ENCODE peak calls at places on chromosomes 12 and 14, in eight cellular contexts. One of them, this sample, is unnamed.

GRCh38 chr14:88505621-88506020 is 49.2 kb downstream of the PTPN21 start:
- DNase-seq in fibroblast of the aortic adventitia: no peak
- DNase-seq in kidney epithelial cell: no peak
- DNase-seq in fibroblast of mammary gland: no peak
- DNase-seq in lower leg skin: no peak
- DNase-seq in fibroblast of pulmonary artery: no peak
- DNase-seq in Peyer's patch: no peak
- DNase-seq in tibial nerve: no peak
- DNase-seq in this sample: no peak

GRCh38 chr12:46177020-46177419 is 91.8 kb downstream of the SLC38A1 start:
- DNase-seq in fibroblast of the aortic adventitia: no peak
- DNase-seq in kidney epithelial cell: no peak
- DNase-seq in fibroblast of mammary gland: no peak
- DNase-seq in lower leg skin: no peak
- DNase-seq in fibroblast of pulmonary artery: no peak
- DNase-seq in Peyer's patch: no peak
- DNase-seq in tibial nerve: no peak
- DNase-seq in this sample: no peak

GRCh38 chr14:106372870-106373657 is 846.7 kb downstream of the TMEM121 start:
- DNase-seq in fibroblast of the aortic adventitia: no peak
- DNase-seq in kidney epithelial cell: no peak
- DNase-seq in fibroblast of mammary gland: no peak
- DNase-seq in lower leg skin: peak; percentile 18
- DNase-seq in fibroblast of pulmonary artery: no peak
- DNase-seq in Peyer's patch: peak; percentile 88
- DNase-seq in tibial nerve: no peak
- DNase-seq in this sample: no peak

GRCh38 chr12:88562846-88563582 is 17.3 kb downstream of the KITLG start:
- DNase-seq in fibroblast of the aortic adventitia: peak; percentile 84
- DNase-seq in kidney epithelial cell: no peak
- DNase-seq in fibroblast of mammary gland: peak; percentile 76
- DNase-seq in lower leg skin: no peak
- DNase-seq in fibroblast of pulmonary artery: peak; percentile 52
- DNase-seq in Peyer's patch: no peak
- DNase-seq in tibial nerve: no peak
- DNase-seq in this sample: no peak

GRCh38 chr12:121129705-121130147 is 3.0 kb upstream of the P2RX7 start:
- DNase-seq in fibroblast of the aortic adventitia: no peak
- DNase-seq in kidney epithelial cell: no peak
- DNase-seq in fibroblast of mammary gland: no peak
- DNase-seq in lower leg skin: no peak
- DNase-seq in fibroblast of pulmonary artery: no peak
- DNase-seq in Peyer's patch: no peak
- DNase-seq in tibial nerve: no peak
- DNase-seq in this sample: no peak

GRCh38 chr12:124699878-124700277 is 132.5 kb upstream of the NCOR2 start:
- DNase-seq in fibroblast of the aortic adventitia: no peak
- DNase-seq in kidney epithelial cell: no peak
- DNase-seq in fibroblast of mammary gland: no peak
- DNase-seq in lower leg skin: no peak
- DNase-seq in fibroblast of pulmonary artery: no peak
- DNase-seq in Peyer's patch: no peak
- DNase-seq in tibial nerve: no peak
- DNase-seq in this sample: no peak

GRCh38 chr14:97337267-97337666 is 540.1 kb downstream of the VRK1 start:
- DNase-seq in fibroblast of the aortic adventitia: no peak
- DNase-seq in kidney epithelial cell: no peak
- DNase-seq in fibroblast of mammary gland: no peak
- DNase-seq in lower leg skin: no peak
- DNase-seq in fibroblast of pulmonary artery: no peak
- DNase-seq in Peyer's patch: no peak
- DNase-seq in tibial nerve: no peak
- DNase-seq in this sample: no peak

GRCh38 chr14:70567791-70568190 is 32.7 kb downstream of the MED6 start:
- DNase-seq in fibroblast of the aortic adventitia: peak; percentile 18
- DNase-seq in kidney epithelial cell: no peak
- DNase-seq in fibroblast of mammary gland: peak; percentile 42
- DNase-seq in lower leg skin: no peak
- DNase-seq in fibroblast of pulmonary artery: peak; percentile 53
- DNase-seq in Peyer's patch: no peak
- DNase-seq in tibial nerve: no peak
- DNase-seq in this sample: no peak

GRCh38 chr14:66508846-66509621 is 1.1 kb downstream of the GPHN start:
- DNase-seq in fibroblast of the aortic adventitia: peak; percentile 39
- DNase-seq in kidney epithelial cell: no peak
- DNase-seq in fibroblast of mammary gland: peak; percentile 21
- DNase-seq in lower leg skin: peak; percentile 22
- DNase-seq in fibroblast of pulmonary artery: peak; percentile 25
- DNase-seq in Peyer's patch: peak; percentile 26
- DNase-seq in tibial nerve: peak; percentile 27
- DNase-seq in this sample: no peak

GRCh38 chr12:6097384-6097783 is 27.1 kb downstream of the VWF start:
- DNase-seq in fibroblast of the aortic adventitia: peak; percentile 47
- DNase-seq in kidney epithelial cell: no peak
- DNase-seq in fibroblast of mammary gland: peak; percentile 87
- DNase-seq in lower leg skin: no peak
- DNase-seq in fibroblast of pulmonary artery: no peak
- DNase-seq in Peyer's patch: no peak
- DNase-seq in tibial nerve: no peak
- DNase-seq in this sample: no peak

GRCh38 chr12:50184261-50184660 is 17.1 kb upstream of the CERS5 start:
- DNase-seq in fibroblast of the aortic adventitia: no peak
- DNase-seq in kidney epithelial cell: no peak
- DNase-seq in fibroblast of mammary gland: no peak
- DNase-seq in lower leg skin: no peak
- DNase-seq in fibroblast of pulmonary artery: no peak
- DNase-seq in Peyer's patch: no peak
- DNase-seq in tibial nerve: no peak
- DNase-seq in this sample: no peak

GRCh38 chr12:50187084-50187900 is 20.1 kb upstream of the CERS5 start:
- DNase-seq in fibroblast of the aortic adventitia: peak; percentile 93
- DNase-seq in kidney epithelial cell: no peak
- DNase-seq in fibroblast of mammary gland: peak; percentile 83
- DNase-seq in lower leg skin: no peak
- DNase-seq in fibroblast of pulmonary artery: peak; percentile 91
- DNase-seq in Peyer's patch: no peak
- DNase-seq in tibial nerve: no peak
- DNase-seq in this sample: no peak

GRCh38 chr12:50186667-50187066 is 19.5 kb upstream of the CERS5 start:
- DNase-seq in fibroblast of the aortic adventitia: peak; percentile 68
- DNase-seq in kidney epithelial cell: no peak
- DNase-seq in fibroblast of mammary gland: peak; percentile 49
- DNase-seq in lower leg skin: no peak
- DNase-seq in fibroblast of pulmonary artery: no peak
- DNase-seq in Peyer's patch: no peak
- DNase-seq in tibial nerve: no peak
- DNase-seq in this sample: no peak

GRCh38 chr12:50185975-50186663 is 18.9 kb upstream of the CERS5 start:
- DNase-seq in fibroblast of the aortic adventitia: peak; percentile 85
- DNase-seq in kidney epithelial cell: no peak
- DNase-seq in fibroblast of mammary gland: no peak
- DNase-seq in lower leg skin: no peak
- DNase-seq in fibroblast of pulmonary artery: peak; percentile 67
- DNase-seq in Peyer's patch: no peak
- DNase-seq in tibial nerve: no peak
- DNase-seq in this sample: no peak

DNA sequence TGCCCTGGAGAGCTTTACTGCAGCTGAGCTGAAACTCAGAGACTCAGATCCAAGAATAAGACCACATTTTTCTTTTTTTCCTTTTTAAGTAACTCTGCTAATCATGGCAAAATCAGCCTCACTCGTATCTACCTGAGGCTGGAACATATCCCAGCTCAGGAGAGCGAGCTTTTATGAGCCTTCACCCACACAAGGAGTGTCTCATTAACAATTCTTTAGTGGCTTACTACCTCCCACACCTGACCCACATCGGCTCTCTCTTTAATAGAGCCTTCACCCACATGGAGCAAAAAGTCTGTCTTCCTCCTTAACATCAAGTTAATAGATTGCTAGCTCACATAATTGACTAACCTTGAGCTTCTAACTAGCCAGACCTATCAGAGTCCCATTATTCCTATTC is 18.3 kb upstream of the CERS5 start:
- DNase-seq in fibroblast of the aortic adventitia: no peak
- DNase-seq in kidney epithelial cell: no peak
- DNase-seq in fibroblast of mammary gland: no peak
- DNase-seq in lower leg skin: no peak
- DNase-seq in fibroblast of pulmonary artery: no peak
- DNase-seq in Peyer's patch: no peak
- DNase-seq in tibial nerve: no peak
- DNase-seq in this sample: no peak
- H3K4me3 ChIP-seq in fibroblast of the aortic adventitia: no peak overlapping the region
- H3K4me3 ChIP-seq in kidney epithelial cell: no peak overlapping the region
- H3K4me3 ChIP-seq in fibroblast of mammary gland: no peak overlapping the region
- H3K4me3 ChIP-seq in lower leg skin: no peak overlapping the region
- H3K4me3 ChIP-seq in fibroblast of pulmonary artery: no peak overlapping the region
- H3K4me3 ChIP-seq in Peyer's patch: no peak overlapping the region
- H3K4me3 ChIP-seq in tibial nerve: no peak overlapping the region
- H3K4me3 ChIP-seq in this sample: no peak overlapping the region

GRCh38 chr12:31119531-31120211 is 46.0 kb downstream of the DDX11 start:
- DNase-seq in fibroblast of the aortic adventitia: no peak
- DNase-seq in kidney epithelial cell: no peak
- DNase-seq in fibroblast of mammary gland: no peak
- DNase-seq in lower leg skin: no peak
- DNase-seq in fibroblast of pulmonary artery: no peak
- DNase-seq in Peyer's patch: peak; percentile 24
- DNase-seq in tibial nerve: no peak
- DNase-seq in this sample: no peak

GRCh38 chr12:31118831-31119530 is 45.3 kb downstream of the DDX11 start:
- DNase-seq in fibroblast of the aortic adventitia: no peak
- DNase-seq in kidney epithelial cell: no peak
- DNase-seq in fibroblast of mammary gland: no peak
- DNase-seq in lower leg skin: no peak
- DNase-seq in fibroblast of pulmonary artery: no peak
- DNase-seq in Peyer's patch: peak; percentile 52
- DNase-seq in tibial nerve: no peak
- DNase-seq in this sample: no peak

GRCh38 chr12:31120392-31121008 is 46.8 kb downstream of the DDX11 start:
- DNase-seq in fibroblast of the aortic adventitia: no peak
- DNase-seq in kidney epithelial cell: no peak
- DNase-seq in fibroblast of mammary gland: no peak
- DNase-seq in lower leg skin: no peak
- DNase-seq in fibroblast of pulmonary artery: no peak
- DNase-seq in Peyer's patch: no peak
- DNase-seq in tibial nerve: no peak
- DNase-seq in this sample: no peak

GRCh38 chr12:31118347-31118830 is 44.7 kb downstream of the DDX11 start:
- DNase-seq in fibroblast of the aortic adventitia: no peak
- DNase-seq in kidney epithelial cell: no peak
- DNase-seq in fibroblast of mammary gland: no peak
- DNase-seq in lower leg skin: no peak
- DNase-seq in fibroblast of pulmonary artery: no peak
- DNase-seq in Peyer's patch: peak; percentile 28
- DNase-seq in tibial nerve: no peak
- DNase-seq in this sample: no peak

DNA sequence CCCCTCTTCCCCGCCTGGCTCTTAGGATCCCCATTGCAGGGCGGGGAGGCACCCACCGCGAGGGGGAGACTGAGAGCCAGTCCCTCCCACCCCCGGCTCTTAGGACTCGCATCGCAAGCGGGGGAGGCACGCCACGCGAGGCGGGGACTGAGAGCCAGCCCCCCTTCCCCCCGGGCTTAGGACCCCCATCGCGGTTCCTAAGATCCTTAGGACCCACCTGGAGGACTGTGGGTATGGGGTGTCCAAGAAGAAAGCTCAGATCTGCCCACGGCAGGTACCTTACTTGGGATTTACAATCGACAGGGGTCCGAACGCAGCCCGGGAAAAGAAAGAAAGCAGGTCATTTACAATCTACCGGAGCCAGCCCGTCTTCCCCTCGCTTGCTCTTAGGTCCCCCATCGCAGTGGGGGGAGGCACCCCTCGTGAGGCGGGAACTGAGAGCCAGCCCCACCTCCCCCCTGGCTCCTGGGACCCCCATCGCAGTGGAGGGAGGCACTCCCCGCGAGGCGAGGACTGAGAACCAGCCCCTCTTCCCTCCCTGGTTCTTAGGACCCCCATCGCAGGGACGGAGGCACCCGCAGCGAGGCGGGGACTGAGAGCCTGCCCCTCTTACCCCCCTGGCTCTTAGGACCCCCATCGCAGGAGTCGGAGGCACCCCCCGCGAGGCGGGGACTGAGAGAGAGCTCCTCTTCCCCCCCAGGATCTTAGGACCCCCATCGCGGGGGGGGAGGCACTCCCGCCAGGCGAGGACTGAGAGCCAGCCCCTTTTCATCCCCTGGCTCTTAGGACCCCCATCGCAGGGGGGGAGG is 43.7 kb downstream of the DDX11 start:
- DNase-seq in fibroblast of the aortic adventitia: no peak
- DNase-seq in kidney epithelial cell: no peak
- DNase-seq in fibroblast of mammary gland: peak; percentile 10
- DNase-seq in lower leg skin: no peak
- DNase-seq in fibroblast of pulmonary artery: no peak
- DNase-seq in Peyer's patch: peak; percentile 40
- DNase-seq in tibial nerve: no peak
- DNase-seq in this sample: no peak
- H3K4me3 ChIP-seq in fibroblast of the aortic adventitia: peak overlapping the region; percentile 39
- H3K4me3 ChIP-seq in kidney epithelial cell: peak overlapping the region; percentile 40
- H3K4me3 ChIP-seq in fibroblast of mammary gland: peak overlapping the region; percentile 2
- H3K4me3 ChIP-seq in lower leg skin: peak overlapping the region; percentile 14
- H3K4me3 ChIP-seq in fibroblast of pulmonary artery: peak overlapping the region; percentile 38
- H3K4me3 ChIP-seq in Peyer's patch: peak overlapping the region; percentile 34
- H3K4me3 ChIP-seq in tibial nerve: peak overlapping the region; percentile 51
- H3K4me3 ChIP-seq in this sample: peak overlapping the region; percentile 44

DNA sequence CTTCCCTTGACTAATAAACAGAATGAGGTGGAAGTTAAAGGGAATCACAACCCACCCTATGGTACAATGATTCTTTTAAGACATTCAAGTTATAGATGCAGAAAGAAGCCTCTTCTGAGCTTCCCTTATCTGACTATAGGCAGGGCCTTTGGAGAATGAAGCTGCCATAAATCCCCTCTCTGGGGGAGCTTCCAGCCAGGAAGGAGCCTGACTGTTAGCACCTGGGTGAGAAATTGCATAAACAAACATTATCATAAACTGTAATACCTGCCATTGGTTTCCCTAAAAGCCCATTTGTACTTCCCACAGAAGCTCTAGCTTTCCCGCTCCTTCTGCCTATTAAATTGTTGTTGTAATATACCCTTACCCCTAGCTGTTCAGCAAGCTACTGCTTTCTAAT is 81.3 kb upstream of the RESF1 start:
- DNase-seq in fibroblast of the aortic adventitia: no peak
- DNase-seq in kidney epithelial cell: no peak
- DNase-seq in fibroblast of mammary gland: no peak
- DNase-seq in lower leg skin: no peak
- DNase-seq in fibroblast of pulmonary artery: no peak
- DNase-seq in Peyer's patch: no peak
- DNase-seq in tibial nerve: no peak
- DNase-seq in this sample: no peak
- H3K4me3 ChIP-seq in fibroblast of the aortic adventitia: no peak overlapping the region
- H3K4me3 ChIP-seq in kidney epithelial cell: no peak overlapping the region
- H3K4me3 ChIP-seq in fibroblast of mammary gland: no peak overlapping the region
- H3K4me3 ChIP-seq in lower leg skin: no peak overlapping the region
- H3K4me3 ChIP-seq in fibroblast of pulmonary artery: no peak overlapping the region
- H3K4me3 ChIP-seq in Peyer's patch: no peak overlapping the region
- H3K4me3 ChIP-seq in tibial nerve: no peak overlapping the region
- H3K4me3 ChIP-seq in this sample: no peak overlapping the region

DNA sequence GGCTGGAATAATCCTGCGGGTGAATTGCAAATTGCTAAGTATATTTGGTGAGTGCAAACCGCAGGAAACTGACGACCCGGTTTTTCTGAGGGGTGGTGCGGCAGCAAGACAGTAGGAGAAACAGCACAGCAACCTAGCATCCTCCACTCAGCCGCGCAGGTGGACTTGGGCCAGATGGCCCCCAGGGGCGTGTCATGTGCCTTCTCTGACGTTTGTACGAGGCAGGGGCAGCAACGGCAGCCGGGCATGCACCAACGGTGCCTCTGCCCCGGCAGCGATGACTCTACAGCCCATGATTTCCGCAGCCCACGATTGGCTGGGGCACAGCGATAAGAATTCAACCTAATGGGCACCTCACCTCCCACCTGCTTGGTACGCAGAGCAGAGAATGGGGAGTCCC is 11.1 kb upstream of the CLEC2A start:
- DNase-seq in fibroblast of the aortic adventitia: no peak
- DNase-seq in kidney epithelial cell: no peak
- DNase-seq in fibroblast of mammary gland: peak; percentile 8
- DNase-seq in lower leg skin: no peak
- DNase-seq in fibroblast of pulmonary artery: no peak
- DNase-seq in Peyer's patch: peak; percentile 56
- DNase-seq in tibial nerve: no peak
- DNase-seq in this sample: no peak
- H3K4me3 ChIP-seq in fibroblast of the aortic adventitia: no peak overlapping the region
- H3K4me3 ChIP-seq in kidney epithelial cell: no peak overlapping the region
- H3K4me3 ChIP-seq in fibroblast of mammary gland: no peak overlapping the region
- H3K4me3 ChIP-seq in lower leg skin: no peak overlapping the region
- H3K4me3 ChIP-seq in fibroblast of pulmonary artery: no peak overlapping the region
- H3K4me3 ChIP-seq in Peyer's patch: peak overlapping the region; percentile 19
- H3K4me3 ChIP-seq in tibial nerve: no peak overlapping the region
- H3K4me3 ChIP-seq in this sample: peak overlapping the region; percentile 18